ENCODE peak calls at places on chromosomes 5 and 9, in seven cellular contexts. X is NCI-H1694; Y is kidney glomerular epithelial cell; Z is NAMALWA; D is HuH-7; U is D341Med; P is stimulated activated CD8-positive, alpha-beta memory T cell treated with anti-CD3 and anti-CD28 coated beads, Interleukin-15, amount 100 ng/mL, for 4 hours. W is an unnamed sample.

GRCh38 chr5:159467666-159468065 is 137.4 kb upstream of the IL12B start:
- DNase-seq in P (no peak), D (no peak), Y (no peak), X (no peak), Z (no peak), U (no peak), W (no peak)

GRCh38 chr5:20113031-20113685 is 125.2 kb upstream of the CDH18 start:
- DNase-seq in X (no peak), Z (no peak), Y (no peak), U (no peak), D (no peak), P (no peak), W (no peak)

GRCh38 chr5:102910240-102911226 is 155.4 kb downstream of the PAM start:
- DNase-seq in D (no peak), X (no peak), Y (peak; percentile 91), Z (no peak), P (no peak), U (no peak), W (no peak)

GRCh38 chr5:167644619-167645018 is 646.8 kb upstream of the WWC1 start:
- DNase-seq in U (no peak), Z (no peak), P (no peak), D (no peak), Y (no peak), X (no peak), W (no peak)

GRCh38 chr9:971901-972511 is 4.4 kb upstream of the DMRT3 start:
- DNase-seq in X (no peak), U (no peak), Y (no peak), Z (no peak), D (no peak), P (no peak), W (peak; percentile 87)

GRCh38 chr5:77791926-77792325 is 15.8 kb upstream of the TBCA start:
- DNase-seq in Z (no peak), U (no peak), X (no peak), Y (no peak), P (no peak), D (no peak), W (no peak)

GRCh38 chr5:175692996-175693700 is 35.3 kb downstream of the HRH2 start:
- DNase-seq in X (no peak), P (no peak), Y (no peak), D (no peak), Z (no peak), U (no peak), W (no peak)

GRCh38 chr9:14769235-14769580 is 46.7 kb upstream of the CER1 start:
- DNase-seq in D (no peak), Z (peak; percentile 64), X (peak; percentile 12), Y (no peak), U (no peak), P (no peak), W (no peak)

GRCh38 chr9:95268681-95269080 is 48.8 kb downstream of the FANCC start:
- DNase-seq in Z (peak; percentile 33), P (no peak), X (peak; percentile 4), Y (peak; percentile 20), D (peak; percentile 28), U (peak; percentile 64), W (peak; percentile 38)

GRCh38 chr9:16058131-16058549 is 505.3 kb downstream of the CCDC171 start:
- DNase-seq in P (no peak), U (no peak), Z (no peak), D (no peak), X (no peak), Y (peak; percentile 78), W (no peak)

GRCh38 chr9:134769084-134769455 is 111.5 kb upstream of the FCN2 start:
- DNase-seq in U (no peak), D (no peak), Z (no peak), X (no peak), P (no peak), Y (no peak), W (no peak)